ENCODE peak calls at places on chromosomes 6 and 20, in eight cellular contexts. I is GM20000, C is fibroblast of pulmonary artery, D is transverse colon, U is upper lobe of left lung, E is lower leg skin, F is OCI-LY7, W is H9. V is an unnamed sample.

GRCh38 chr6:514396-514973 is 122.9 kb downstream of the IRF4 start:
- DNase-seq in C (no peak), I (no peak), E (no peak), W (peak), D (no peak), U (no peak), F (no peak), V (no peak)

GRCh38 chr6:78868124-78868523 is 773 bp downstream of the IRAK1BP1 start:
- DNase-seq in C (peak), D (no peak), F (peak), I (no peak), W (no peak), U (no peak), E (no peak), V (no peak)

GRCh38 chr6:52517502-52518278 is 59.2 kb downstream of the TRAM2 start:
- DNase-seq in E (peak), W (peak), U (peak), D (peak), C (peak), F (no peak), I (peak), V (no peak)

GRCh38 chr6:37365791-37366190 is 12.0 kb downstream of the RNF8 start:
- DNase-seq in E (no peak), D (no peak), C (peak), I (no peak), W (no peak), U (no peak), F (no peak), V (no peak)

GRCh38 chr20:18907353-18907752 is 93.8 kb downstream of the SCP2D1 start:
- DNase-seq in D (no peak), F (no peak), I (no peak), U (no peak), W (no peak), E (no peak), C (no peak), V (no peak)

GRCh38 chr20:49230021-49230420 is 10.8 kb downstream of the DDX27 start:
- DNase-seq in F (no peak), E (no peak), D (no peak), U (no peak), I (no peak), W (no peak), C (no peak), V (no peak)

GRCh38 chr20:2172305-2173175 is 70.9 kb downstream of the STK35 start:
- DNase-seq in U (peak), F (peak), I (peak), W (peak), C (peak), E (peak), D (peak), V (peak)

GRCh38 chr6:105452924-105453756 is 50.3 kb upstream of the PREP start:
- DNase-seq in C (no peak), F (peak), E (no peak), I (peak), D (peak), U (peak), W (no peak), V (no peak)

GRCh38 chr20:34190679-34191090 is 50.5 kb upstream of the ASIP start:
- DNase-seq in C (peak), F (peak), W (peak), U (peak), I (peak), E (peak), D (peak), V (peak)

GRCh38 chr20:45095753-45096371 is 5.1 kb downstream of the KCNS1 start:
- DNase-seq in D (peak), U (peak), E (peak), I (peak), F (peak), W (peak), C (peak), V (no peak)

GRCh38 chr20:48333707-48334106 is 494.1 kb downstream of the PREX1 start:
- DNase-seq in D (no peak), I (no peak), E (no peak), C (no peak), U (no peak), W (no peak), F (no peak), V (no peak)

GRCh38 chr6:6736753-6737654 is 148.5 kb downstream of the LY86 start:
- DNase-seq in D (peak), E (peak), U (no peak), W (peak), C (peak), I (peak), F (no peak), V (no peak)

GRCh38 chr20:9392892-9393857 is 121.2 kb upstream of the LAMP5 start:
- DNase-seq in F (peak), D (peak), W (peak), C (peak), U (peak), E (peak), I (peak), V (no peak)

GRCh38 chr20:23569570-23569969 is 1.3 kb upstream of the CST9L start:
- DNase-seq in E (no peak), D (no peak), I (no peak), W (no peak), U (no peak), F (no peak), C (no peak), V (no peak)

GRCh38 chr6:156773476-156773875 is 3.7 kb upstream of the ARID1B start:
- DNase-seq in E (no peak), U (no peak), C (no peak), F (no peak), D (no peak), I (no peak), W (no peak), V (no peak)

GRCh38 chr6:73134588-73134987 is 90.7 kb downstream of the KHDC1L start:
- DNase-seq in E (no peak), U (peak), I (no peak), C (peak), W (peak), F (peak), D (peak), V (no peak)

GRCh38 chr6:118565317-118565960 is 17.3 kb downstream of the PLN start:
- DNase-seq in C (no peak), I (peak), E (no peak), F (peak), D (no peak), W (no peak), U (no peak), V (no peak)

GRCh38 chr6:116363759-116364158 is 7.0 kb upstream of the DSE start:
- DNase-seq in E (no peak), D (no peak), I (no peak), U (no peak), W (no peak), C (peak), F (no peak), V (no peak)

GRCh38 chr6:87918461-87918941 is 129.1 kb upstream of the SPACA1 start:
- DNase-seq in F (peak), I (no peak), C (no peak), E (no peak), D (no peak), W (no peak), U (no peak), V (no peak)

GRCh38 chr6:158605266-158605878 is 39.2 kb downstream of the DYNLT1 start:
- DNase-seq in U (peak), D (peak), E (peak), I (peak), W (peak), C (peak), F (peak), V (peak)

GRCh38 chr6:29886686-29887085 is 55.6 kb upstream of the HLA-A start:
- DNase-seq in E (no peak), D (no peak), U (no peak), F (no peak), W (no peak), C (no peak), I (no peak), V (no peak)

GRCh38 chr20:38452880-38453624 is 17.9 kb upstream of the SNHG17 start:
- DNase-seq in D (no peak), C (peak), W (no peak), F (no peak), U (no peak), E (no peak), I (no peak), V (no peak)

DNA sequence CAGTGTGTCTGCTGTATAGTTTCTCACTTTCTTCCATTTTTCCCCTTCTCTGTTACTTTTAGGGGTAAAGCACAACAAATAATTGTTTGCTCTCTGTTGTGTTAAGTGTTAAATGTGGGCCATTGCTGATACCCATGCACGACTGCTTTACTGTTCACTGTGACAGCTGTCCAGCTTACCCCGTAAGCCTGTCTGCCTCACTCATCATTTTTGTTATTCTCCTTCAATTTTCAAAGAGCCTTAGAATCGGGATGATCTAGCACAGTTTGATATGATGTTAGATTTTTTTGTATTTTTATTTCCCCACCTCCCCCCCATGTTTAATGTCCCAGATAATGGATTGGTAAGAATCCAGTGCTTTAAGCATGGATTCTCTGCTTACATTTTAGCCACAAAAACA is 41.2 kb upstream of the MLIP start:
- DNase-seq in C (no peak), E (no peak), F (no peak), I (no peak), W (no peak), U (no peak), D (no peak), V (no peak)
- TF ChIP-seq CTCF in C (no peak), E (no peak), F (no peak), I (no peak), W (no peak), U (no peak), D (no peak), V (no peak)

GRCh38 chr6:3208096-3208774 is 19.2 kb downstream of the TUBB2B start:
- DNase-seq in E (peak), W (no peak), D (no peak), F (no peak), I (no peak), U (no peak), C (peak), V (no peak)

GRCh38 chr6:3210024-3210610 is 17.3 kb downstream of the TUBB2B start:
- DNase-seq in I (peak), E (no peak), D (no peak), F (no peak), U (no peak), C (no peak), W (no peak), V (no peak)

GRCh38 chr6:3211681-3212080 is 15.8 kb downstream of the TUBB2B start:
- DNase-seq in W (no peak), I (no peak), F (no peak), U (no peak), E (no peak), C (peak), D (no peak), V (no peak)

GRCh38 chr6:3208775-3209113 is 18.7 kb downstream of the TUBB2B start:
- DNase-seq in I (no peak), U (no peak), D (no peak), W (no peak), C (no peak), E (no peak), F (no peak), V (no peak)

DNA sequence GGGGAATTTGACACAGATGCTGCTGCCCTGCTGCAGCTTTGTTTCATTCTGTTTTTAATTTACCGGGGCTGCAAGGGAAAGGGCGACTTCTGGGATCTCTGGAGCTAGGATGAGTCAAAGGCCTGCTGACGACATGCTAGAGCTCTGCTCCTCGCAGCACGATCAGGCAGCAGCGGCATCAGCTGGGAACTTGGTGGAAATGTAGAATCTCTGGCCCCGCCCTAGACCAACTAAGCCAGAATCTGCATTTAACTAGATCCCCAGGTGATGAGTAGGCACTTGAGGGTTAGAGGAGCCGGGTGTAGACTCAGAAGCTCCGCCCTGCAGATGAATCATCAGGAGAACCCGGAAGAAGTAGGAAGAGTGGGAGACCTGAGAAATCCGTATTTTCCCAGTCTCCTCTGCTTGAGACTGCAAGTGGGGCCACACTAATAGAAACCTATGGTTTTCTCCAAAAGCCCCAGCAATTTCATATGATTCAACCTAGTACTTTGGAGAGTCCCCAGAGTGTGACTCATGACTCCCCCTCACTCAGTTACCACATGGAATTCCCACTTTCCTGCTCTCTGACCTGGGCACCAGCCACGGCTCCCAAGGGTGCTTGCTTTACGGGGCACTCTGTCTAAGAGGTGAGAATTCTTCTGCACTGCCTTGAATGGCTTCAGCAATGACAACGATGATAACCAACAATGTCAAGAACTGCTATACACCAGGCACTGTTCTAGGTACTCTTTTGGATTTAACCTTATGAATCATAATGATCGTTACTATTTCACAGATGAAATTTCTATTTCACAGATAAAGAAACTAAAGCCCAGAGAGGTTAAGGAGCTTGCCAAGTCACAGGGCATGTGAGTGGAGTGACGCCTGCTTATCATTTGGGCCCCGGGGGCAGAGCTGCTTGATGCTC is 18.1 kb downstream of the TUBB2B start:
- DNase-seq in C (peak), I (peak), F (peak), U (peak), D (no peak), E (peak), W (peak), V (no peak)
- TF ChIP-seq CTCF in C (peak), I (no peak), F (no peak), U (no peak), D (no peak), E (no peak), W (peak), V (no peak)

GRCh38 chr6:33426590-33427563 is 7.0 kb downstream of the SYNGAP1 start:
- DNase-seq in W (peak), D (no peak), U (no peak), E (no peak), C (no peak), I (peak), F (peak), V (no peak)

GRCh38 chr6:33428891-33429744 is 9.3 kb downstream of the SYNGAP1 start:
- DNase-seq in E (no peak), W (no peak), D (no peak), I (no peak), F (no peak), C (no peak), U (no peak), V (no peak)

GRCh38 chr6:33429745-33430042 is 9.8 kb downstream of the SYNGAP1 start:
- DNase-seq in D (no peak), W (no peak), E (no peak), C (no peak), U (no peak), I (no peak), F (no peak), V (no peak)

GRCh38 chr6:33427585-33428218 is 7.8 kb downstream of the SYNGAP1 start:
- DNase-seq in C (no peak), F (peak), W (peak), U (peak), I (peak), E (no peak), D (peak), V (no peak)

DNA sequence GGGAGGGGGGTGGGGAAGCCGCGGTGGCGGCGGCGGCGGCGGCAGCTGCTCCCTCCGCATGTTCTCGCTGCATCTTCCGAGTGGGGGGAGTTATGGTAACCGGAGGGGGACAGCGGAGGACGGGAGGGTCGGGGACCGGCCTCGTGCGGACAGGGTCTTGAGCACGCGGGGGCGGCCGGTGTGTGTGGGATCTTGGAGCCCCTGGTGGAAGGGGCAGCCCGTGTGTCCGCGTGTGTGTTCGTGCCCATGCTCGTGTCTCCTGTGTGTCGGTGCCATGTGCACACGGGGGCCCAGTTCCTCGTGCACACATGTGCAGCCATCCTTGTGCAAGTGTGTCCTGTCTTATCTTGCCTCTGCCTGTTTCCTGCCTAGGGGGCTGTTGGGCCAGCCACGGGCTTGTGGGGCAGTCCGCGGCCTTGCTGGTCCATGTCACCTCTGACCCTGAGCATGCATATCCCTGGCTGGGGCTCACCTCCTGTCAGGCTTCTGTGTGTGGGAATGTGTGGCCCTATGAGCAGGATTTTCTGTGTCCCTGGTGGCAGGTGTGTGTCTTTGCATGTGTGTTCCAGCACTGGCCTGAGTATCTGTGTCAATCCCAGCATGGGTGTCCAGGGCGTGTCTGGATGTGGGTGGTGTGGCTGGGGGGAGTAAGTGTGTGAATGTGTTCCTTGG is 8.5 kb downstream of the SYNGAP1 start:
- DNase-seq in W (peak), F (peak), E (no peak), I (peak), U (peak), C (peak), D (peak), V (no peak)
- TF ChIP-seq CTCF in W (peak), F (peak), E (no peak), I (no peak), U (peak), C (peak), D (peak), V (peak)

GRCh38 chr6:36324191-36324590 is 12.5 kb downstream of the BNIP5 start:
- DNase-seq in D (no peak), U (no peak), I (no peak), W (no peak), E (no peak), F (no peak), C (no peak), V (no peak)
- TF ChIP-seq CTCF in D (no peak), U (no peak), I (no peak), W (no peak), E (no peak), F (no peak), C (no peak), V (no peak)

DNA sequence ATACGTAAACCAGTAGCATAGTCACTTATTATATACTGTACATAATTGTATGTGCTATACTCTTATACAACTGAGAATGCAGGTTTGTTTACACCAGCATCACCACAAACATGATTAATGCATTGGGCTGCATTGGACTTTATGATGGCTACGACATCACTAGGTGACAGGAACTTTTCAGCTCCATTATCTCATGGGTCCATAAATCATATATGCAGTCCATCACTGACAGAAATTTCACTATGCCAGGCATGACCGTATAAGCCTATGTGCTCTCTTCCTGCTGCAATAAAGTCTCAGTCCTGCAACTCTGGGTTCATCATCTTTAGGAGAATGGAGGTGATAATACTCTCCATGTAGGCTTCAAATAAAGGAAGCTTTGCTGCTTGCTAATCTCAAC is 45.4 kb downstream of the ALDH5A1 start:
- DNase-seq in F (no peak), U (no peak), D (no peak), E (no peak), I (no peak), W (no peak), C (no peak), V (no peak)
- TF ChIP-seq CTCF in F (no peak), U (no peak), D (no peak), E (no peak), I (no peak), W (no peak), C (no peak), V (no peak)

V was measured in type B pancreatic cell.